ENCODE peak calls at places on chromosomes 5 and 9, in nine cellular contexts. A, P, T, V, F, O, E, Q and K are unnamed samples.

GRCh38 chr9:16726718-16727451 is 143.6 kb downstream of the BNC2 start:
- DNase-seq in F (no peak), O (no peak), Q (peak), A (peak), P (no peak), V (peak), E (peak), T (no peak), K (no peak)

GRCh38 chr5:37495210-37495609 is 116.1 kb downstream of the WDR70 start:
- DNase-seq in E (peak), Q (no peak), A (peak), V (no peak), F (no peak), P (no peak), T (no peak), O (no peak), K (no peak)

GRCh38 chr5:39500656-39501295 is 76.0 kb upstream of the DAB2 start:
- DNase-seq in F (no peak), O (no peak), Q (no peak), P (no peak), E (no peak), V (no peak), A (no peak), T (no peak), K (no peak)

GRCh38 chr9:87149794-87150193 is 202.5 kb upstream of the GAS1 start:
- DNase-seq in A (no peak), Q (no peak), O (no peak), E (no peak), T (no peak), P (no peak), V (no peak), F (no peak), K (no peak)

GRCh38 chr5:65199988-65200668 is 281.6 kb downstream of the ADAMTS6 start:
- DNase-seq in P (no peak), T (no peak), F (no peak), V (peak), E (no peak), Q (no peak), A (peak), O (no peak), K (no peak)

GRCh38 chr9:96674914-96675538 is 19.9 kb upstream of the PRXL2C start:
- DNase-seq in T (peak), A (peak), O (no peak), F (no peak), E (no peak), V (no peak), Q (no peak), P (no peak), K (no peak)

GRCh38 chr5:37816883-37817282 is 23.0 kb downstream of the GDNF start:
- DNase-seq in V (no peak), P (no peak), Q (no peak), T (no peak), A (peak), F (no peak), O (no peak), E (peak), K (no peak)

GRCh38 chr5:112210430-112211005 is 208.6 kb downstream of the EPB41L4A start:
- DNase-seq in F (no peak), V (peak), E (peak), O (no peak), P (no peak), A (peak), Q (peak), T (peak), K (no peak)

GRCh38 chr9:107314763-107315162 is 31.7 kb downstream of the RAD23B start:
- DNase-seq in V (no peak), P (no peak), E (no peak), O (no peak), T (no peak), Q (no peak), A (no peak), F (no peak), K (no peak)